ENCODE peak calls at places on chromosomes 6 and 20, in four cellular contexts. One of them, this sample, is unnamed.

GRCh38 chr6:105952762-105953700 is 133.1 kb upstream of the PRDM1 start:
- DNase-seq in NCI-H1092 treated with DMSO at 0.1 percent for 48 hours: no peak
- DNase-seq in activated CD8-positive, alpha-beta memory T cell treated with anti-CD3 and anti-CD28 coated beads for 48 hours: no peak
- DNase-seq in Kasumi-1: peak
- DNase-seq in this sample: no peak

GRCh38 chr20:47358052-47358671 is 1.7 kb upstream of the ZMYND8 start:
- DNase-seq in Kasumi-1: no peak
- DNase-seq in NCI-H1092 treated with DMSO at 0.1 percent for 48 hours: peak
- DNase-seq in activated CD8-positive, alpha-beta memory T cell treated with anti-CD3 and anti-CD28 coated beads for 48 hours: no peak
- DNase-seq in this sample: no peak

GRCh38 chr6:128492386-128492785 is 28.0 kb downstream of the PTPRK start:
- DNase-seq in Kasumi-1: no peak
- DNase-seq in activated CD8-positive, alpha-beta memory T cell treated with anti-CD3 and anti-CD28 coated beads for 48 hours: no peak
- DNase-seq in NCI-H1092 treated with DMSO at 0.1 percent for 48 hours: no peak
- DNase-seq in this sample: no peak

GRCh38 chr6:50185006-50185405 is 135.3 kb upstream of the DEFB112 start:
- DNase-seq in Kasumi-1: no peak
- DNase-seq in activated CD8-positive, alpha-beta memory T cell treated with anti-CD3 and anti-CD28 coated beads for 48 hours: no peak
- DNase-seq in NCI-H1092 treated with DMSO at 0.1 percent for 48 hours: no peak
- DNase-seq in this sample: no peak

GRCh38 chr6:35929601-35930000 is 8.7 kb upstream of the SRPK1 start:
- DNase-seq in activated CD8-positive, alpha-beta memory T cell treated with anti-CD3 and anti-CD28 coated beads for 48 hours: no peak
- DNase-seq in NCI-H1092 treated with DMSO at 0.1 percent for 48 hours: no peak
- DNase-seq in Kasumi-1: no peak
- DNase-seq in this sample: no peak

GRCh38 chr6:22113046-22113766 is 183.6 kb downstream of the PRL start:
- DNase-seq in activated CD8-positive, alpha-beta memory T cell treated with anti-CD3 and anti-CD28 coated beads for 48 hours: no peak
- DNase-seq in NCI-H1092 treated with DMSO at 0.1 percent for 48 hours: no peak
- DNase-seq in Kasumi-1: no peak
- DNase-seq in this sample: peak

GRCh38 chr6:56902551-56903464 is 52.1 kb upstream of the BEND6 start:
- DNase-seq in Kasumi-1: peak
- DNase-seq in activated CD8-positive, alpha-beta memory T cell treated with anti-CD3 and anti-CD28 coated beads for 48 hours: no peak
- DNase-seq in NCI-H1092 treated with DMSO at 0.1 percent for 48 hours: peak
- DNase-seq in this sample: peak

GRCh38 chr6:85464260-85464644 is 14.4 kb downstream of the NT5E start:
- DNase-seq in Kasumi-1: peak
- DNase-seq in NCI-H1092 treated with DMSO at 0.1 percent for 48 hours: no peak
- DNase-seq in activated CD8-positive, alpha-beta memory T cell treated with anti-CD3 and anti-CD28 coated beads for 48 hours: no peak
- DNase-seq in this sample: peak

GRCh38 chr20:50540620-50541605 is 30.7 kb downstream of the PTPN1 start:
- DNase-seq in activated CD8-positive, alpha-beta memory T cell treated with anti-CD3 and anti-CD28 coated beads for 48 hours: no peak
- DNase-seq in NCI-H1092 treated with DMSO at 0.1 percent for 48 hours: no peak
- DNase-seq in Kasumi-1: no peak
- DNase-seq in this sample: no peak

GRCh38 chr20:39812116-39812515 is 850.0 kb downstream of the DHX35 start:
- DNase-seq in activated CD8-positive, alpha-beta memory T cell treated with anti-CD3 and anti-CD28 coated beads for 48 hours: no peak
- DNase-seq in NCI-H1092 treated with DMSO at 0.1 percent for 48 hours: no peak
- DNase-seq in Kasumi-1: no peak
- DNase-seq in this sample: no peak

GRCh38 chr20:57048027-57048869 is 218.2 kb downstream of the BMP7 start:
- DNase-seq in Kasumi-1: no peak
- DNase-seq in activated CD8-positive, alpha-beta memory T cell treated with anti-CD3 and anti-CD28 coated beads for 48 hours: no peak
- DNase-seq in NCI-H1092 treated with DMSO at 0.1 percent for 48 hours: no peak
- DNase-seq in this sample: no peak

GRCh38 chr6:37688088-37688850 is 9.4 kb downstream of the MDGA1 start:
- DNase-seq in NCI-H1092 treated with DMSO at 0.1 percent for 48 hours: peak
- DNase-seq in Kasumi-1: no peak
- DNase-seq in activated CD8-positive, alpha-beta memory T cell treated with anti-CD3 and anti-CD28 coated beads for 48 hours: no peak
- DNase-seq in this sample: no peak

GRCh38 chr6:28134015-28134414 is 7.7 kb upstream of the ZKSCAN8 start:
- DNase-seq in Kasumi-1: peak
- DNase-seq in NCI-H1092 treated with DMSO at 0.1 percent for 48 hours: no peak
- DNase-seq in activated CD8-positive, alpha-beta memory T cell treated with anti-CD3 and anti-CD28 coated beads for 48 hours: no peak
- DNase-seq in this sample: no peak

GRCh38 chr20:5567644-5568043 is 182.6 kb upstream of the SHLD1 start:
- DNase-seq in NCI-H1092 treated with DMSO at 0.1 percent for 48 hours: no peak
- DNase-seq in activated CD8-positive, alpha-beta memory T cell treated with anti-CD3 and anti-CD28 coated beads for 48 hours: no peak
- DNase-seq in Kasumi-1: peak
- DNase-seq in this sample: no peak

GRCh38 chr6:165183071-165183470 is 126.3 kb downstream of the C6orf118 start:
- DNase-seq in Kasumi-1: no peak
- DNase-seq in activated CD8-positive, alpha-beta memory T cell treated with anti-CD3 and anti-CD28 coated beads for 48 hours: no peak
- DNase-seq in NCI-H1092 treated with DMSO at 0.1 percent for 48 hours: no peak
- DNase-seq in this sample: no peak

GRCh38 chr20:43984587-43984986 is 69.9 kb downstream of the TOX2 start:
- DNase-seq in activated CD8-positive, alpha-beta memory T cell treated with anti-CD3 and anti-CD28 coated beads for 48 hours: no peak
- DNase-seq in Kasumi-1: no peak
- DNase-seq in NCI-H1092 treated with DMSO at 0.1 percent for 48 hours: no peak
- DNase-seq in this sample: no peak

GRCh38 chr6:81875776-81876293 is 123.4 kb upstream of the TENT5A start:
- DNase-seq in activated CD8-positive, alpha-beta memory T cell treated with anti-CD3 and anti-CD28 coated beads for 48 hours: no peak
- DNase-seq in NCI-H1092 treated with DMSO at 0.1 percent for 48 hours: no peak
- DNase-seq in Kasumi-1: no peak
- DNase-seq in this sample: no peak

GRCh38 chr6:98027898-98028297 is 744.9 kb upstream of the MMS22L start:
- DNase-seq in NCI-H1092 treated with DMSO at 0.1 percent for 48 hours: no peak
- DNase-seq in Kasumi-1: no peak
- DNase-seq in activated CD8-positive, alpha-beta memory T cell treated with anti-CD3 and anti-CD28 coated beads for 48 hours: no peak
- DNase-seq in this sample: no peak

GRCh38 chr20:10611357-10611756 is 62.4 kb downstream of the JAG1 start:
- DNase-seq in NCI-H1092 treated with DMSO at 0.1 percent for 48 hours: no peak
- DNase-seq in Kasumi-1: peak
- DNase-seq in activated CD8-positive, alpha-beta memory T cell treated with anti-CD3 and anti-CD28 coated beads for 48 hours: no peak
- DNase-seq in this sample: no peak

GRCh38 chr6:28712982-28713381 is 187.3 kb downstream of the GPX5 start:
- DNase-seq in activated CD8-positive, alpha-beta memory T cell treated with anti-CD3 and anti-CD28 coated beads for 48 hours: no peak
- DNase-seq in Kasumi-1: no peak
- DNase-seq in NCI-H1092 treated with DMSO at 0.1 percent for 48 hours: no peak
- DNase-seq in this sample: no peak

GRCh38 chr6:158004696-158005095 is 23.0 kb downstream of the SYNJ2 start:
- DNase-seq in NCI-H1092 treated with DMSO at 0.1 percent for 48 hours: no peak
- DNase-seq in activated CD8-positive, alpha-beta memory T cell treated with anti-CD3 and anti-CD28 coated beads for 48 hours: no peak
- DNase-seq in Kasumi-1: no peak
- DNase-seq in this sample: no peak

GRCh38 chr20:13865825-13866351 is 81.1 kb downstream of the NDUFAF5 start:
- DNase-seq in NCI-H1092 treated with DMSO at 0.1 percent for 48 hours: peak
- DNase-seq in Kasumi-1: no peak
- DNase-seq in activated CD8-positive, alpha-beta memory T cell treated with anti-CD3 and anti-CD28 coated beads for 48 hours: no peak
- DNase-seq in this sample: peak

GRCh38 chr6:99019341-99019740 is 71.6 kb upstream of the FBXL4 start:
- DNase-seq in activated CD8-positive, alpha-beta memory T cell treated with anti-CD3 and anti-CD28 coated beads for 48 hours: no peak
- DNase-seq in NCI-H1092 treated with DMSO at 0.1 percent for 48 hours: no peak
- DNase-seq in Kasumi-1: no peak
- DNase-seq in this sample: no peak

GRCh38 chr6:129502261-129502660 is 207.7 kb downstream of the ARHGAP18 start:
- DNase-seq in Kasumi-1: no peak
- DNase-seq in NCI-H1092 treated with DMSO at 0.1 percent for 48 hours: no peak
- DNase-seq in activated CD8-positive, alpha-beta memory T cell treated with anti-CD3 and anti-CD28 coated beads for 48 hours: no peak
- DNase-seq in this sample: no peak

GRCh38 chr6:78611886-78612480 is 255.4 kb upstream of the IRAK1BP1 start:
- DNase-seq in NCI-H1092 treated with DMSO at 0.1 percent for 48 hours: no peak
- DNase-seq in Kasumi-1: peak
- DNase-seq in activated CD8-positive, alpha-beta memory T cell treated with anti-CD3 and anti-CD28 coated beads for 48 hours: no peak
- DNase-seq in this sample: no peak

GRCh38 chr6:31187780-31188194 is 17.3 kb upstream of the POU5F1 start:
- DNase-seq in Kasumi-1: no peak
- DNase-seq in activated CD8-positive, alpha-beta memory T cell treated with anti-CD3 and anti-CD28 coated beads for 48 hours: no peak
- DNase-seq in NCI-H1092 treated with DMSO at 0.1 percent for 48 hours: no peak
- DNase-seq in this sample: no peak

GRCh38 chr20:43514062-43514971 is 6.8 kb downstream of the L3MBTL1 start:
- DNase-seq in Kasumi-1: peak
- DNase-seq in activated CD8-positive, alpha-beta memory T cell treated with anti-CD3 and anti-CD28 coated beads for 48 hours: peak
- DNase-seq in NCI-H1092 treated with DMSO at 0.1 percent for 48 hours: peak
- DNase-seq in this sample: peak

GRCh38 chr6:158207452-158207788 is 39.3 kb downstream of the GTF2H5 start:
- DNase-seq in Kasumi-1: no peak
- DNase-seq in activated CD8-positive, alpha-beta memory T cell treated with anti-CD3 and anti-CD28 coated beads for 48 hours: no peak
- DNase-seq in NCI-H1092 treated with DMSO at 0.1 percent for 48 hours: no peak
- DNase-seq in this sample: no peak

GRCh38 chr6:7249946-7250643 is 62.9 kb downstream of the SSR1 start:
- DNase-seq in NCI-H1092 treated with DMSO at 0.1 percent for 48 hours: no peak
- DNase-seq in activated CD8-positive, alpha-beta memory T cell treated with anti-CD3 and anti-CD28 coated beads for 48 hours: no peak
- DNase-seq in Kasumi-1: no peak
- DNase-seq in this sample: peak

GRCh38 chr20:62936996-62937352 is 973 bp upstream of the GID8 start:
- DNase-seq in activated CD8-positive, alpha-beta memory T cell treated with anti-CD3 and anti-CD28 coated beads for 48 hours: no peak
- DNase-seq in Kasumi-1: no peak
- DNase-seq in NCI-H1092 treated with DMSO at 0.1 percent for 48 hours: no peak
- DNase-seq in this sample: no peak

GRCh38 chr20:32126919-32127318 is 17.4 kb downstream of the TM9SF4 start:
- DNase-seq in activated CD8-positive, alpha-beta memory T cell treated with anti-CD3 and anti-CD28 coated beads for 48 hours: no peak
- DNase-seq in Kasumi-1: no peak
- DNase-seq in NCI-H1092 treated with DMSO at 0.1 percent for 48 hours: no peak
- DNase-seq in this sample: no peak

GRCh38 chr20:60469829-60470228 is 511.6 kb downstream of the CDH26 start:
- DNase-seq in activated CD8-positive, alpha-beta memory T cell treated with anti-CD3 and anti-CD28 coated beads for 48 hours: no peak
- DNase-seq in NCI-H1092 treated with DMSO at 0.1 percent for 48 hours: no peak
- DNase-seq in Kasumi-1: no peak
- DNase-seq in this sample: no peak

GRCh38 chr6:94049001-94049400 is 629.6 kb upstream of the EPHA7 start:
- DNase-seq in NCI-H1092 treated with DMSO at 0.1 percent for 48 hours: no peak
- DNase-seq in Kasumi-1: no peak
- DNase-seq in activated CD8-positive, alpha-beta memory T cell treated with anti-CD3 and anti-CD28 coated beads for 48 hours: no peak
- DNase-seq in this sample: no peak

GRCh38 chr6:121951077-121951476 is 448.4 kb upstream of the HSF2 start:
- DNase-seq in Kasumi-1: no peak
- DNase-seq in NCI-H1092 treated with DMSO at 0.1 percent for 48 hours: no peak
- DNase-seq in activated CD8-positive, alpha-beta memory T cell treated with anti-CD3 and anti-CD28 coated beads for 48 hours: no peak
- DNase-seq in this sample: no peak

GRCh38 chr20:59662161-59662560 is 57.8 kb downstream of the PHACTR3 start:
- DNase-seq in NCI-H1092 treated with DMSO at 0.1 percent for 48 hours: no peak
- DNase-seq in Kasumi-1: no peak
- DNase-seq in activated CD8-positive, alpha-beta memory T cell treated with anti-CD3 and anti-CD28 coated beads for 48 hours: no peak
- DNase-seq in this sample: no peak